ENCODE peak calls at places on chromosomes 5 and 9, in five cellular contexts. E is IMR-90, N is PC-3, D is mesendoderm, O is cardiac muscle cell. R is an unnamed sample. For H3K4me1, the result is how much of the 10 kb centered on the place peaks cover.

GRCh38 chr5:175829718-175830585 is 41.4 kb upstream of the CPLX2 start:
- DNase-seq in N (no peak), D (no peak), O (no peak), E (no peak), R (peak)

GRCh38 chr9:124574944-124575343 is 67.7 kb upstream of the NR5A1 start:
- DNase-seq in D (no peak), E (peak), N (peak), O (no peak), R (peak)

GRCh38 chr9:135975834-135976233 is 14.7 kb upstream of the UBAC1 start:
- DNase-seq in O (no peak), E (no peak), D (no peak), N (no peak), R (no peak)

GRCh38 chr5:91092859-91093843 is 290.0 kb downstream of the ARRDC3 start:
- DNase-seq in E (no peak), N (no peak), D (no peak), O (no peak), R (no peak)

GRCh38 chr9:91001146-91001611 is 199.6 kb downstream of the SYK start:
- DNase-seq in N (peak), O (no peak), E (peak), D (no peak), R (no peak)

GRCh38 chr9:98247826-98248657 is 7.4 kb downstream of the TBC1D2 start:
- DNase-seq in D (no peak), N (no peak), O (no peak), E (no peak), R (peak)

GRCh38 chr9:76181020-76181641 is 213.1 kb downstream of the RFK start:
- DNase-seq in E (peak), N (peak), D (peak), O (no peak), R (no peak)

GRCh38 chr5:135602882-135603721 is 24.3 kb upstream of the CXCL14 start:
- DNase-seq in N (no peak), D (peak), E (no peak), O (peak), R (no peak)

GRCh38 chr5:159826351-159827222 is 89.7 kb upstream of the ADRA1B start:
- DNase-seq in O (no peak), D (peak), N (peak), E (peak), R (peak)

GRCh38 chr9:15213249-15213648 is 93.8 kb downstream of the TTC39B start:
- DNase-seq in D (peak), N (no peak), O (no peak), E (no peak), R (no peak)

GRCh38 chr5:139690385-139691274 is 42.5 kb downstream of the CXXC5 start:
- DNase-seq in N (no peak), E (peak), D (peak), O (peak), R (peak)

GRCh38 chr9:89880161-89880560 is 275.3 kb downstream of the GADD45G start:
- DNase-seq in D (no peak), N (no peak), O (no peak), E (no peak), R (no peak)

GRCh38 chr5:74446673-74447337 is 193.7 kb downstream of the ENC1 start:
- DNase-seq in N (no peak), E (no peak), D (no peak), O (no peak), R (no peak)

GRCh38 chr5:148682283-148683026 is 28.1 kb upstream of the HTR4 start:
- DNase-seq in D (peak), N (no peak), E (no peak), O (no peak), R (no peak)

GRCh38 chr5:137292461-137293025 is 206.6 kb downstream of the SPOCK1 start:
- DNase-seq in O (no peak), E (no peak), D (no peak), N (peak), R (no peak)

GRCh38 chr9:121607434-121608248 is 43.8 kb upstream of the DAB2IP start:
- DNase-seq in O (peak), N (peak), D (peak), E (peak), R (no peak)

GRCh38 chr9:38183994-38184568 is 115.1 kb upstream of the SHB start:
- DNase-seq in O (no peak), N (peak), E (no peak), D (peak), R (no peak)

GRCh38 chr9:121246821-121247511 is 21.0 kb upstream of the GSN start:
- DNase-seq in E (peak), N (no peak), D (no peak), O (no peak), R (peak)

GRCh38 chr9:133273098-133273497 is 1.9 kb downstream of the ABO start:
- DNase-seq in O (no peak), D (no peak), N (no peak), E (no peak), R (peak)

GRCh38 chr5:7662289-7662688 is 188.6 kb downstream of the CFAP90 start:
- DNase-seq in O (no peak), N (no peak), D (no peak), E (no peak), R (no peak)

DNA sequence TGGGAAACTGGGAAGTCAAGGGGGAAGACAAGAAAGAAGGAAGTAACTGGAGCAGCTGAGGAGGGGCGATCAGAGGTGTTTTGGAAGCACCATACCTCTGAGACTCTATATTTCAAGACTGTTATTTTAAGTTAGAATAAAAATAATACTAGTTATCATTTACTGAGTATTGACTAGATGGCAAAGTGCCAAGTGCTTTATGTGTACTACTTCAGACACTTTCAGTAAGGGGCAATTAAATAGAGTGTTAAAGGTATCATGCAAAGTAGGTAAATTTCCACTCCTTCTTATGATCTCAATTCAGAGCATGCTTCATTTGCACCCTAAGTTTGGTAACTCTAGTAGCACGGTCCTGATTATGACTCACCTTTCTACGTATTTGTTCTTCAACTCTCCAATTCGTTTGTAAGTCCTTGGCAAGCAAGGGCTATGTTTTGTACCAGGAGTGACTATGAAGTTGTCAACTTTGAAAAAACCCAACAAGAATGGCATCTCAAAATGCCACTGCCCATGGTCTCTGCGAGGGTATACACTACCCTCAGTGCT is 152.4 kb upstream of the RAPGEF1 start:
- DNase-seq in D (no peak), E (no peak), O (no peak), N (peak), R (no peak)
- H3K4me1 ChIP-seq in D (under half), E (under half), O (half or more), N (under half), R (under half)

DNA sequence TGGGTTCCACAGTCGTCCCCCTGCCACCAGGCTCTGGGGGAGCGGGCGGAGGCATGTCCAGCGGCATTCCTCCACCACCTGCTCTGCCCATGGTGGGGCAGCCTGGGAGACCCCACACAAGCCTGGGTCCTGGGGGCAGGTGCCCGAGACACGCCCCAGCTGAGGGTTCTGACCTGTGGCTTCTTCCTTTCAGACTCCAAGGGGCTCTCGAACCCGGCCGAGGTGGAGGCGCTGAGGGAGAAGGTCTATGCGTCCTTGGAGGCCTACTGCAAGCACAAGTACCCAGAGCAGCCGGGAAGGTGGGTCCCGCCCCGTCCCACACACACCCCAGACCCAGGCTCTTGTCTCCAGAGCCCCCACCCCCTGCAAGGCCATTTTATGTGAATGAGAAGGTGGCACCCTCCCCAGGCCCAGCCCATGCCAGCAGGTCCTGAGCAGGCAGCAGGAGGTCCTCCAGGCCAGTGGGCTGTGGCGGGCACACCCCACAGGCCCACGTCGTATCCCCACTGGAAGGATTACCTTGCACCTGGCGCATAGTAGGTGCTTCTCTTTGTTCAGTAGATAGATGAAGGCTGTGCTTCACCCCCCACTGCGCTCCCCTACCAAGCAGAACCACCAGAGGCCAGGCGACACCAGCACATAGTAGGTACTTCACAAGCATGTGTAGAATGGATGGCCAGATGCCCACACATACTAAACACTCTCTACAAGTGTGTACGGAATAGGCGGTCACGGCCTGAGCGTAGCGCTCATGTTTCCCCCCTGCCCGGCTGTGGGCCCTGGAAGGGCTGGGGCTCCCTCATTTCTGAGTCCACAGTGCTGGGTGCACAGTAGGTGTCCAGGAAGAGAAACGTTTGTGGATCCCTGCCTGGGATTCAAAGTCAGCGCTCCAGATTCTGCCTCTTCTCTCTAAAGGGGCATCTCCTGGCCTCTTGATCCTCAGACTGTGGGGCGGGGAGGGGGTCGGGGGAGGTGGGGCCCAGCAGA is 107.9 kb downstream of the RXRA start:
- DNase-seq in N (no peak), D (no peak), O (no peak), E (no peak), R (peak)
- H3K4me1 ChIP-seq in N (under half), D (under half), O (under half), E (under half), R (under half)

DNA sequence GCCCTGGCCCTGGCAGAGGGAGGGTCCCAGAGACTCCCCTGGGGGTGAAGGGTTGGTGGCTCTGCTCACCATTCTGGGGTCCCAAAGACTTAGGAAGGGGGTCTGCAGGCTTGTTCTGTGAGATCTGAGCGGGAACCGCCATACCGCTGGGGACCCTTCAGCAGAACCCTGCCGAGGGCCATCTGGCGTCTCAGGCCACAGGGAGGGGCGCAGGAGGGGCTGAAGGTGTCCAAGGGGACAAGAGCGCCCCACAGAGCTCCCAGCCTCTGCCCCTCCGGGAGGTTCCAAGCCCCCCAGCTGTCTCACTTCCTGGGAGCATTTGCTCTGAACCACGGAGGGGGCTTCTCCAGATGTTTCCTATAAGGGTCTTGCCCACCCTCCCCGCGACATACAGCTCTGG is 4.8 kb downstream of the FIBCD1 start:
- DNase-seq in N (no peak), O (no peak), D (no peak), E (no peak), R (no peak)
- H3K4me1 ChIP-seq in N (under half), O (under half), D (under half), E (under half), R (under half)

DNA sequence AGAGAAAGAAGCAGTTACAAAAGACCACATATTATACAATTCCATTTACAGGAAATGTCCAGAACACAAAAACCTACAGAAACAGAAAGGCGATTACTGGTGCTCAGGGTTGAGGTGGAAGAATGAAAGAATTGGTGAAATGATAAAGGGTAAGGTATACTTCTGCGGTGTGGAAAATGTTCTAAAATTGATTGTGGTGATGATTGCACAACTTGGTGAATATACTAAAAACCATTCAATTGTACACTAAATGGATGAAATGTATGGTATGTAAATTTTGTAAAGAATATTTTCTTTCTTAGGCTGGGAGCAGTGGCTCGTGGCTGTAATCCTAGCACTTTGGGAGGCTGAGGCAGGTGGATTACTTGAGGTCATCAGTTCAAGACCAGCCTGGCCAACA is 72.3 kb downstream of the UBAP2 start:
- DNase-seq in D (no peak), N (no peak), E (no peak), O (no peak), R (peak)
- H3K4me1 ChIP-seq in D (under half), N (under half), E (under half), O (under half), R (under half)

GRCh38 chr9:128919409-128919808 is 1.4 kb upstream of the PHYHD1 start:
- DNase-seq in D (no peak), N (no peak), O (no peak), E (no peak), R (no peak)
- H3K4me1 ChIP-seq in D (under half), N (under half), O (under half), E (under half), R (under half)

R was measured in osteoblast.